ENCODE peak calls at places on chromosomes 13 and 19, in seven cellular contexts. K is A549, J is H1, L is GM12878, X is HepG2, H is HCT116, D is K562. O is an unnamed sample.

GRCh38 chr19:37334179-37335071 is 36.5 kb upstream of the ZNF527 start:
- DNase-seq in K (no peak), J (peak; percentile 88), L (peak; percentile 71), X (no peak), H (no peak), D (peak; percentile 12), O (peak; percentile 86)

GRCh38 chr13:50415428-50415827 is 400.2 kb downstream of the KCNRG start:
- DNase-seq in K (no peak), J (no peak), L (no peak), X (no peak), H (no peak), D (no peak), O (peak; percentile 42)

GRCh38 chr19:45798995-45799517 is 6.4 kb upstream of the DMWD start:
- DNase-seq in K (peak; percentile 68), J (no peak), L (peak; percentile 23), X (peak; percentile 31), H (no peak), D (peak; percentile 72), O (peak; percentile 83)

GRCh38 chr19:6822311-6822670 is 49.8 kb downstream of the VAV1 start:
- DNase-seq in K (no peak), J (no peak), L (no peak), X (no peak), H (no peak), D (no peak), O (no peak)

GRCh38 chr19:16834747-16835146 is 5.5 kb downstream of the SIN3B start:
- DNase-seq in K (no peak), J (no peak), L (no peak), X (no peak), H (no peak), D (no peak), O (peak; percentile 28)

GRCh38 chr13:51154029-51154555 is 43.0 kb upstream of the C13orf42 start:
- DNase-seq in K (no peak), J (no peak), L (no peak), X (no peak), H (no peak), D (peak; percentile 9), O (peak; percentile 30)

GRCh38 chr13:94674609-94675348 is 37.6 kb downstream of the SOX21 start:
- DNase-seq in K (peak; percentile 66), J (no peak), L (no peak), X (peak; percentile 59), H (peak; percentile 54), D (peak; percentile 78), O (peak; percentile 30)

GRCh38 chr19:50313812-50314536 is 15.2 kb downstream of the KCNC3 start:
- DNase-seq in K (no peak), J (no peak), L (no peak), X (no peak), H (no peak), D (no peak), O (no peak)

GRCh38 chr13:107512551-107512950 is 702.8 kb downstream of the LIG4 start:
- DNase-seq in K (no peak), J (no peak), L (no peak), X (no peak), H (no peak), D (no peak), O (no peak)

GRCh38 chr13:47397739-47398138 is 500.9 kb upstream of the HTR2A start:
- DNase-seq in K (no peak), J (no peak), L (no peak), X (no peak), H (no peak), D (no peak), O (peak; percentile 80)

GRCh38 chr13:66634384-66634783 is 595.8 kb downstream of the PCDH9 start:
- DNase-seq in K (no peak), J (no peak), L (no peak), X (no peak), H (no peak), D (no peak), O (peak; percentile 16)

GRCh38 chr13:105627270-105627669 is 908.2 kb downstream of the EFNB2 start:
- DNase-seq in K (no peak), J (no peak), L (no peak), X (no peak), H (no peak), D (no peak), O (no peak)

GRCh38 chr13:49559006-49559405 is 26.4 kb downstream of the RCBTB1 start:
- DNase-seq in K (no peak), J (no peak), L (no peak), X (no peak), H (no peak), D (no peak), O (no peak)

GRCh38 chr19:35257113-35257461 is 8.3 kb downstream of the LSR start:
- DNase-seq in K (no peak), J (no peak), L (no peak), X (no peak), H (no peak), D (no peak), O (no peak)

GRCh38 chr13:42746846-42747245 is 34.5 kb upstream of the FAM216B start:
- DNase-seq in K (no peak), J (no peak), L (no peak), X (no peak), H (no peak), D (no peak), O (peak; percentile 58)

GRCh38 chr19:14080887-14081796 is 4.4 kb downstream of the C19orf67 start:
- DNase-seq in K (peak; percentile 98), J (peak; percentile 97), L (peak; percentile 99), X (peak; percentile 99), H (peak; percentile 99), D (peak; percentile 99), O (peak; percentile 99)

GRCh38 chr13:48235100-48235813 is 2.3 kb downstream of the ITM2B start:
- DNase-seq in K (no peak), J (no peak), L (peak; percentile 45), X (no peak), H (no peak), D (no peak), O (peak; percentile 25)

GRCh38 chr19:13095934-13096890 is 6.4 kb downstream of the LYL1 start:
- DNase-seq in K (peak; percentile 27), J (no peak), L (no peak), X (peak; percentile 67), H (no peak), D (peak; percentile 89), O (no peak)

GRCh38 chr13:29707876-29708543 is 112.5 kb upstream of the SLC7A1 start:
- DNase-seq in K (peak; percentile 32), J (peak; percentile 59), L (no peak), X (peak; percentile 44), H (peak; percentile 21), D (peak; percentile 52), O (peak; percentile 41)

GRCh38 chr13:107962209-107962608 is 253.1 kb downstream of the LIG4 start:
- DNase-seq in K (no peak), J (no peak), L (no peak), X (no peak), H (no peak), D (no peak), O (no peak)

GRCh38 chr19:16078759-16079707 is 2.7 kb downstream of the TPM4 start:
- DNase-seq in K (peak; percentile 85), J (no peak), L (peak; percentile 94), X (peak; percentile 79), H (peak; percentile 67), D (peak; percentile 94), O (peak; percentile 98)

GRCh38 chr13:30212256-30212655 is 95.1 kb downstream of the KATNAL1 start:
- DNase-seq in K (no peak), J (no peak), L (no peak), X (no peak), H (no peak), D (no peak), O (no peak)

GRCh38 chr13:28819046-28819747 is 942 bp upstream of the MTUS2 start:
- DNase-seq in K (peak; percentile 27), J (no peak), L (no peak), X (no peak), H (no peak), D (no peak), O (peak; percentile 12)

GRCh38 chr19:57419439-57419838 is 8.5 kb downstream of the ZNF17 start:
- DNase-seq in K (no peak), J (no peak), L (no peak), X (no peak), H (no peak), D (peak; percentile 7), O (no peak)
- H3K27ac ChIP-seq in K (no peak overlapping the region), J (no peak overlapping the region), L (no peak overlapping the region), X (no peak overlapping the region), H (no peak overlapping the region), D (no peak overlapping the region), O (no peak overlapping the region)

GRCh38 chr19:1400281-1401137 is 833 bp downstream of the GAMT start:
- DNase-seq in K (peak; percentile 42), J (no peak), L (no peak), X (peak; percentile 96), H (no peak), D (peak; percentile 77), O (no peak)
- TF ChIP-seq CEBPB in K (no peak), J (no peak), L (no peak), X (peak; percentile 40), H (no peak), D (no peak), O (no peak)

GRCh38 chr13:98959299-98959698 is 18.6 kb downstream of the DOCK9 start:
- DNase-seq in K (no peak), J (no peak), L (no peak), X (no peak), H (no peak), D (no peak), O (no peak)
- H3K27ac ChIP-seq in K (no peak overlapping the region), J (no peak overlapping the region), L (no peak overlapping the region), X (no peak overlapping the region), H (no peak overlapping the region), D (no peak overlapping the region), O (no peak overlapping the region)

GRCh38 chr13:78586706-78587105 is 16.6 kb downstream of the POU4F1 start:
- DNase-seq in K (no peak), J (no peak), L (no peak), X (no peak), H (no peak), D (peak; percentile 49), O (no peak)
- TF ChIP-seq CEBPB in K (no peak), J (no peak), L (no peak), X (no peak), H (no peak), D (no peak), O (no peak)

DNA sequence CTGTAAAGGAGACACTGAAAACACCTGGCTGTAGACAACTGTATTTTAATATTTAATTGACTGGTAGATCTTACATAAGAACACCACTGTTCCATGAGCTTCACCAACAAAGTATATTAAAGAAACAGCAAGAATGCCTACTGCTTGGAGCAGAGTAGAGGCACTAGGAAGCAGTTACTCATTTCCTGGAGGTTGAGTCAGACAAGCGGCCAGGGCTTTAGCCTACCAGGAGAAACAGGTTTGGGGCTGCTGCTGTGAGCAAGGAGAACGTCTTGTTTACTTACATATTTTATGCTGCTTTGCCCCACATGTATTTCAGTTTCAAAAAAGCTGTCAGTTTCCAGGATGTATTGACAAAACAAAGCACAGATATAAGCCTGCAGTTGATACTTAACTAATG is 33.4 kb downstream of the ALG5 start:
- DNase-seq in K (no peak), J (no peak), L (no peak), X (no peak), H (peak; percentile 15), D (no peak), O (peak; percentile 90)
- H3K27ac ChIP-seq in K (no peak overlapping the region), J (no peak overlapping the region), L (no peak overlapping the region), X (no peak overlapping the region), H (no peak overlapping the region), D (no peak overlapping the region), O (no peak overlapping the region)